ENCODE peak calls at places on chromosome 1, in seven cellular contexts. One of them, this sample, is unnamed.

GRCh38 chr1:202274611-202275010 is 67.1 kb downstream of the UBE2T start:
- DNase-seq in left ventricle myocardium inferior: no peak
- DNase-seq in cardiac fibroblast: peak; percentile 62
- DNase-seq in AG04449: no peak
- DNase-seq in spleen: peak; percentile 72
- DNase-seq in RWPE1: no peak
- DNase-seq in GM12865: peak; percentile 44
- DNase-seq in this sample: no peak

GRCh38 chr1:184014271-184014670 is 23.3 kb downstream of the COLGALT2 start:
- DNase-seq in AG04449: no peak
- DNase-seq in spleen: no peak
- DNase-seq in cardiac fibroblast: no peak
- DNase-seq in left ventricle myocardium inferior: no peak
- DNase-seq in RWPE1: no peak
- DNase-seq in GM12865: no peak
- DNase-seq in this sample: no peak

GRCh38 chr1:234666206-234666605 is 56.2 kb upstream of the IRF2BP2 start:
- DNase-seq in GM12865: no peak
- DNase-seq in left ventricle myocardium inferior: no peak
- DNase-seq in cardiac fibroblast: no peak
- DNase-seq in AG04449: no peak
- DNase-seq in RWPE1: no peak
- DNase-seq in spleen: no peak
- DNase-seq in this sample: no peak

GRCh38 chr1:153532161-153532560 is 3.6 kb downstream of the S100A6 start:
- DNase-seq in AG04449: no peak
- DNase-seq in RWPE1: no peak
- DNase-seq in cardiac fibroblast: no peak
- DNase-seq in spleen: no peak
- DNase-seq in GM12865: no peak
- DNase-seq in left ventricle myocardium inferior: no peak
- DNase-seq in this sample: no peak

GRCh38 chr1:179955731-179956130 is 1.1 kb downstream of the CEP350 start:
- DNase-seq in RWPE1: no peak
- DNase-seq in AG04449: no peak
- DNase-seq in GM12865: no peak
- DNase-seq in cardiac fibroblast: no peak
- DNase-seq in spleen: no peak
- DNase-seq in left ventricle myocardium inferior: no peak
- DNase-seq in this sample: no peak

GRCh38 chr1:181173761-181174371 is 85.4 kb downstream of the IER5 start:
- DNase-seq in RWPE1: no peak
- DNase-seq in GM12865: peak; percentile 28
- DNase-seq in AG04449: no peak
- DNase-seq in cardiac fibroblast: no peak
- DNase-seq in left ventricle myocardium inferior: no peak
- DNase-seq in spleen: no peak
- DNase-seq in this sample: no peak

GRCh38 chr1:168491527-168492164 is 52.2 kb downstream of the XCL2 start:
- DNase-seq in cardiac fibroblast: no peak
- DNase-seq in AG04449: no peak
- DNase-seq in left ventricle myocardium inferior: no peak
- DNase-seq in GM12865: no peak
- DNase-seq in RWPE1: no peak
- DNase-seq in spleen: no peak
- DNase-seq in this sample: no peak

GRCh38 chr1:167428418-167428817 is 89.9 kb downstream of the CD247 start:
- DNase-seq in GM12865: no peak
- DNase-seq in RWPE1: no peak
- DNase-seq in AG04449: no peak
- DNase-seq in cardiac fibroblast: peak; percentile 65
- DNase-seq in left ventricle myocardium inferior: no peak
- DNase-seq in spleen: no peak
- DNase-seq in this sample: no peak

GRCh38 chr1:46637444-46638083 is 21.0 kb upstream of the MOB3C start:
- DNase-seq in left ventricle myocardium inferior: no peak
- DNase-seq in RWPE1: no peak
- DNase-seq in cardiac fibroblast: no peak
- DNase-seq in spleen: no peak
- DNase-seq in AG04449: no peak
- DNase-seq in GM12865: no peak
- DNase-seq in this sample: no peak

GRCh38 chr1:181353526-181353925 is 129.8 kb upstream of the CACNA1E start:
- DNase-seq in RWPE1: no peak
- DNase-seq in GM12865: no peak
- DNase-seq in AG04449: no peak
- DNase-seq in cardiac fibroblast: no peak
- DNase-seq in left ventricle myocardium inferior: no peak
- DNase-seq in spleen: no peak
- DNase-seq in this sample: no peak

GRCh38 chr1:29280780-29281131 is 44.4 kb downstream of the PTPRU start:
- DNase-seq in RWPE1: peak; percentile 57
- DNase-seq in cardiac fibroblast: peak; percentile 13
- DNase-seq in left ventricle myocardium inferior: no peak
- DNase-seq in AG04449: no peak
- DNase-seq in GM12865: no peak
- DNase-seq in spleen: no peak
- DNase-seq in this sample: no peak

GRCh38 chr1:147643974-147644373 is 26.4 kb downstream of the ACP6 start:
- DNase-seq in GM12865: no peak
- DNase-seq in RWPE1: no peak
- DNase-seq in AG04449: no peak
- DNase-seq in left ventricle myocardium inferior: no peak
- DNase-seq in spleen: no peak
- DNase-seq in cardiac fibroblast: no peak
- DNase-seq in this sample: no peak

GRCh38 chr1:147648933-147649332 is 21.4 kb downstream of the ACP6 start:
- DNase-seq in GM12865: no peak
- DNase-seq in spleen: no peak
- DNase-seq in left ventricle myocardium inferior: no peak
- DNase-seq in RWPE1: no peak
- DNase-seq in AG04449: no peak
- DNase-seq in cardiac fibroblast: no peak
- DNase-seq in this sample: no peak

GRCh38 chr1:147651466-147651865 is 18.9 kb downstream of the ACP6 start:
- DNase-seq in cardiac fibroblast: no peak
- DNase-seq in RWPE1: no peak
- DNase-seq in GM12865: no peak
- DNase-seq in left ventricle myocardium inferior: no peak
- DNase-seq in spleen: no peak
- DNase-seq in AG04449: no peak
- DNase-seq in this sample: no peak

GRCh38 chr1:147647796-147648633 is 22.3 kb downstream of the ACP6 start:
- DNase-seq in RWPE1: no peak
- DNase-seq in spleen: no peak
- DNase-seq in AG04449: no peak
- DNase-seq in cardiac fibroblast: no peak
- DNase-seq in GM12865: no peak
- DNase-seq in left ventricle myocardium inferior: no peak
- DNase-seq in this sample: no peak
- TF ChIP-seq CTCF in RWPE1: no peak
- TF ChIP-seq CTCF in spleen: no peak
- TF ChIP-seq CTCF in AG04449: no peak
- TF ChIP-seq CTCF in cardiac fibroblast: no peak
- TF ChIP-seq CTCF in GM12865: no peak
- TF ChIP-seq CTCF in left ventricle myocardium inferior: no peak
- TF ChIP-seq CTCF in this sample: no peak

GRCh38 chr1:159823401-159823800 is 3.3 kb upstream of the SLAMF8 start:
- DNase-seq in RWPE1: no peak
- DNase-seq in GM12865: no peak
- DNase-seq in left ventricle myocardium inferior: no peak
- DNase-seq in cardiac fibroblast: no peak
- DNase-seq in spleen: no peak
- DNase-seq in AG04449: no peak
- DNase-seq in this sample: no peak

GRCh38 chr1:159817276-159818041 is 9.2 kb upstream of the SLAMF8 start:
- DNase-seq in spleen: no peak
- DNase-seq in cardiac fibroblast: no peak
- DNase-seq in AG04449: no peak
- DNase-seq in left ventricle myocardium inferior: no peak
- DNase-seq in GM12865: no peak
- DNase-seq in RWPE1: peak; percentile 5
- DNase-seq in this sample: no peak

GRCh38 chr1:159825564-159825963 is 1.1 kb upstream of the SLAMF8 start:
- DNase-seq in GM12865: no peak
- DNase-seq in AG04449: no peak
- DNase-seq in RWPE1: no peak
- DNase-seq in spleen: no peak
- DNase-seq in left ventricle myocardium inferior: no peak
- DNase-seq in cardiac fibroblast: no peak
- DNase-seq in this sample: no peak

GRCh38 chr1:159826436-159827101 is at the start of gene SLAMF8:
- DNase-seq in spleen: peak; percentile 84
- DNase-seq in AG04449: no peak
- DNase-seq in cardiac fibroblast: no peak
- DNase-seq in RWPE1: no peak
- DNase-seq in left ventricle myocardium inferior: peak; percentile 36
- DNase-seq in GM12865: peak; percentile 72
- DNase-seq in this sample: no peak

DNA sequence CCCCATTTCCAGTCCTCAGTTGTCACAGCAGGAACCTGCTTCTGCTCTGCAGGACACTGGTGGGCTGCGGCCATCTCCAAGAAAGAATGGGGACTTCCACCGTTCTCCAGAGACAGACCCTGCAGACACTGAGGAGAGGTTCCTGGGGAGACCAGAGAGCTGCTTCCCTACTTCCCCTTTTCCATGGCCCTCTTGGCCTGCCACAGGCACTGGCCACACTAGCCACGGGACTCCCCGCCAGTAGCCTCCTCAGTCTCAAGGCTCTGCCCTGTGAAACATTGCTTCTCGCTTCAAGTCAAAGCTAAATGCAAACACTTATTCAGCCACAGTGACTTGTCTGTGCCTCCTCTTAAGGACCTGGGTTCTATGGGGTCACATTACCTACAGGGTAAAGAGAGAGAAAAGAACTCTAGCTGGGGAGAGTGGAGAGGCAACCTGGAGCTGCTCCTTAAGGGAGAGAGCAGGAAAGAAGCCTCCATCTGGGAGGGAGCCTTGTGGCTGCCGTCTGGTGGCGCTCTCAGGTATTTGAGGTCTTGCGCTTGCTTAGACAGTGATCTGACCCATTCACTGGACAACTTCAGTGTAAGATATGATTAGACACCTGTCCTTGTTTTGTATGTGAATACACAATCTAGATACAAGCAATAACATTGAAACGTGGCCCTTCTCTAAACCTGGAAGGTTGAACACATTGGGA is 5.4 kb upstream of the SLAMF8 start:
- DNase-seq in left ventricle myocardium inferior: no peak
- DNase-seq in RWPE1: no peak
- DNase-seq in cardiac fibroblast: peak; percentile 66
- DNase-seq in GM12865: no peak
- DNase-seq in AG04449: no peak
- DNase-seq in spleen: no peak
- DNase-seq in this sample: no peak
- TF ChIP-seq CTCF in left ventricle myocardium inferior: no peak
- TF ChIP-seq CTCF in RWPE1: no peak
- TF ChIP-seq CTCF in cardiac fibroblast: peak; percentile 92
- TF ChIP-seq CTCF in GM12865: no peak
- TF ChIP-seq CTCF in AG04449: peak; percentile 73
- TF ChIP-seq CTCF in spleen: no peak
- TF ChIP-seq CTCF in this sample: no peak

GRCh38 chr1:54326577-54327385 is 79.4 kb downstream of the SSBP3 start:
- DNase-seq in cardiac fibroblast: no peak
- DNase-seq in spleen: no peak
- DNase-seq in AG04449: no peak
- DNase-seq in RWPE1: no peak
- DNase-seq in GM12865: no peak
- DNase-seq in left ventricle myocardium inferior: no peak
- DNase-seq in this sample: no peak

GRCh38 chr1:54325705-54326461 is 80.3 kb downstream of the SSBP3 start:
- DNase-seq in left ventricle myocardium inferior: no peak
- DNase-seq in cardiac fibroblast: no peak
- DNase-seq in RWPE1: no peak
- DNase-seq in GM12865: no peak
- DNase-seq in AG04449: no peak
- DNase-seq in spleen: no peak
- DNase-seq in this sample: no peak

GRCh38 chr1:54324750-54325704 is 81.2 kb downstream of the SSBP3 start:
- DNase-seq in GM12865: no peak
- DNase-seq in left ventricle myocardium inferior: no peak
- DNase-seq in cardiac fibroblast: no peak
- DNase-seq in AG04449: no peak
- DNase-seq in RWPE1: no peak
- DNase-seq in spleen: no peak
- DNase-seq in this sample: no peak

GRCh38 chr1:54324031-54324654 is 82.1 kb downstream of the SSBP3 start:
- DNase-seq in left ventricle myocardium inferior: peak; percentile 43
- DNase-seq in AG04449: no peak
- DNase-seq in cardiac fibroblast: peak; percentile 53
- DNase-seq in RWPE1: peak; percentile 36
- DNase-seq in GM12865: no peak
- DNase-seq in spleen: no peak
- DNase-seq in this sample: no peak

DNA sequence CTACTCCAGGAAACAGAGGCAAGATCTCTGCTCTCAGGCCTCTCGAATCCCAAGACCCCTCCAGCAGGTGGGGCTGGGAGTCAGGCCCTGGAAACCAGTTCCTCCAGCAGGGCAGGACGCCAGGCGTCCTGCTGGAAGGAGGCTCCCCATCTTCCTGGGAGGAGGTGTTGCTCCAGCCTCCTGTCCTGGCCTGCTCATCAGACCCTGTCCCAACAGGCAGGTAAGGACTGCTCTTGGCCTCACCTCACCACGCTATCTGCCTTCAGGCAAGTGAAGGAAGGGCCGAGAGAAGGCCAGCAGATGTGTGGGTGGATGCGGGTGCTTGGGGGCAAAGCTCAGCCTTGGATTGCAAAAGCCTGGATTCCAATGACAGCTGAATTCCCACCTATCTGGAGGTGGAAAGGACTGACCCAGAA is 82.9 kb downstream of the SSBP3 start:
- DNase-seq in GM12865: no peak
- DNase-seq in AG04449: no peak
- DNase-seq in left ventricle myocardium inferior: no peak
- DNase-seq in RWPE1: peak; percentile 95
- DNase-seq in spleen: no peak
- DNase-seq in cardiac fibroblast: no peak
- DNase-seq in this sample: no peak
- TF ChIP-seq CTCF in GM12865: no peak
- TF ChIP-seq CTCF in AG04449: no peak
- TF ChIP-seq CTCF in left ventricle myocardium inferior: peak; percentile 44
- TF ChIP-seq CTCF in RWPE1: peak; percentile 50
- TF ChIP-seq CTCF in spleen: no peak
- TF ChIP-seq CTCF in cardiac fibroblast: no peak
- TF ChIP-seq CTCF in this sample: no peak

DNA sequence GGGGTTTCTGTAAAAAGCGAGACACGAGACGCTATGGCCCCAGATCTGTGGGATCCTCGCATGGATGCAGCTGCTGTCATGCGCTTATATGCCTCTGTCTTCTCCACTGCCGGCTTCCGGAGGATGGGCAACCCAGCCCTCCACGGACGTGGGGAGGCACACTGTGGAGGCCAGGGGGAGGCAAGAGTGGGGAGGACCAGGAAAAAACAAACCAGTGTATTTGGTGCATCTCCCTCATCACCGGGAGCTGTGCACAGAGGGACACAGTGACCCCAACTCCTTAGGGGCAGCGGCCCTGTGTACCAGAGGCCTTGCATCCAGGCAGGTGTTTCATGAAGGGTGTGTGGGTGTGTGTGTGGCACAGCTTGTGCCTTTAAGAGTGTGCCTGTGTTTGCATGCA is 95.0 kb downstream of the AJAP1 start:
- DNase-seq in AG04449: no peak
- DNase-seq in left ventricle myocardium inferior: no peak
- DNase-seq in GM12865: no peak
- DNase-seq in cardiac fibroblast: no peak
- DNase-seq in spleen: no peak
- DNase-seq in RWPE1: no peak
- DNase-seq in this sample: peak; percentile 68
- TF ChIP-seq CTCF in AG04449: no peak
- TF ChIP-seq CTCF in left ventricle myocardium inferior: no peak
- TF ChIP-seq CTCF in GM12865: no peak
- TF ChIP-seq CTCF in cardiac fibroblast: no peak
- TF ChIP-seq CTCF in spleen: no peak
- TF ChIP-seq CTCF in RWPE1: no peak
- TF ChIP-seq CTCF in this sample: no peak